ENCODE peak calls at places on chromosomes 1 and 21, in nine cellular contexts. I is tibial artery, R is RWPE1, T is fibroblast of lung, N is B cell, B is heart left ventricle, M is prostate gland, X is fibroblast of villous mesenchyme, L is lower lobe of right lung. Z is an unnamed sample.

GRCh38 chr1:17193222-17194132 is 11.5 kb upstream of the PADI1 start:
- DNase-seq in I (no peak), R (no peak), T (no peak), N (no peak), B (no peak), M (no peak), X (no peak), L (no peak), Z (no peak)

GRCh38 chr21:22231013-22231412 is 1232.8 kb downstream of the NCAM2 start:
- DNase-seq in I (no peak), R (no peak), T (no peak), N (no peak), B (no peak), M (no peak), X (no peak), L (no peak), Z (no peak)

GRCh38 chr1:30405081-30405480 is 318.3 kb downstream of the MATN1 start:
- DNase-seq in I (peak), R (no peak), T (no peak), N (no peak), B (no peak), M (no peak), X (no peak), L (no peak), Z (no peak)

GRCh38 chr1:17013598-17014320 is 2.0 kb upstream of the ATP13A2 start:
- DNase-seq in I (peak), R (no peak), T (peak), N (no peak), B (no peak), M (no peak), X (no peak), L (peak), Z (peak)

GRCh38 chr1:84122780-84123382 is 21.2 kb upstream of the PRKACB start:
- DNase-seq in I (no peak), R (peak), T (peak), N (no peak), B (peak), M (peak), X (peak), L (no peak), Z (no peak)

GRCh38 chr1:107674486-107674885 is 290.5 kb downstream of the VAV3 start:
- DNase-seq in I (no peak), R (no peak), T (no peak), N (no peak), B (no peak), M (no peak), X (no peak), L (no peak), Z (no peak)

GRCh38 chr21:26918318-26919065 is 48.4 kb downstream of the ADAMTS5 start:
- DNase-seq in I (no peak), R (no peak), T (peak), N (no peak), B (no peak), M (no peak), X (peak), L (no peak), Z (no peak)

GRCh38 chr1:221839321-221839720 is 97.4 kb upstream of the DUSP10 start:
- DNase-seq in I (no peak), R (no peak), T (no peak), N (no peak), B (no peak), M (no peak), X (no peak), L (no peak), Z (peak)

GRCh38 chr1:10456079-10456478 is 6.2 kb downstream of the CORT start:
- DNase-seq in I (no peak), R (no peak), T (no peak), N (no peak), B (no peak), M (no peak), X (no peak), L (no peak), Z (no peak)

GRCh38 chr1:232467073-232467760 is 162.7 kb downstream of the SIPA1L2 start:
- DNase-seq in I (no peak), R (no peak), T (no peak), N (no peak), B (no peak), M (no peak), X (no peak), L (no peak), Z (no peak)
- TF ChIP-seq CTCF in I (no peak), R (no peak), T (no peak), N (no peak), B (no peak), M (no peak), X (no peak), L (no peak), Z (no peak)

GRCh38 chr1:228363686-228364067 is 43.0 kb downstream of the TRIM11 start:
- DNase-seq in I (no peak), R (no peak), T (no peak), N (no peak), B (peak), M (no peak), X (no peak), L (peak), Z (no peak)

GRCh38 chr1:228364706-228365213 is 41.9 kb downstream of the TRIM11 start:
- DNase-seq in I (peak), R (no peak), T (no peak), N (no peak), B (peak), M (no peak), X (no peak), L (peak), Z (no peak)

GRCh38 chr1:228362884-228363450 is 43.7 kb downstream of the TRIM11 start:
- DNase-seq in I (no peak), R (no peak), T (no peak), N (no peak), B (no peak), M (no peak), X (no peak), L (peak), Z (no peak)

GRCh38 chr1:228365321-228366061 is 41.1 kb downstream of the TRIM11 start:
- DNase-seq in I (peak), R (no peak), T (no peak), N (no peak), B (peak), M (no peak), X (no peak), L (peak), Z (no peak)

GRCh38 chr1:228364068-228364705 is 42.4 kb downstream of the TRIM11 start:
- DNase-seq in I (peak), R (no peak), T (no peak), N (no peak), B (peak), M (no peak), X (no peak), L (peak), Z (no peak)
- TF ChIP-seq CTCF in I (no peak), R (no peak), T (no peak), N (no peak), B (no peak), M (no peak), X (no peak), L (no peak), Z (no peak)

GRCh38 chr1:213419369-213420030 is 368.5 kb downstream of the RPS6KC1 start:
- DNase-seq in I (no peak), R (no peak), T (no peak), N (no peak), B (no peak), M (no peak), X (no peak), L (no peak), Z (no peak)
- TF ChIP-seq CTCF in I (no peak), R (no peak), T (no peak), N (no peak), B (no peak), M (no peak), X (no peak), L (no peak), Z (no peak)

GRCh38 chr1:12760256-12760795 is 13.2 kb upstream of the PRAMEF12 start:
- DNase-seq in I (no peak), R (no peak), T (no peak), N (no peak), B (no peak), M (no peak), X (no peak), L (no peak), Z (no peak)
- TF ChIP-seq CTCF in I (no peak), R (no peak), T (no peak), N (no peak), B (no peak), M (no peak), X (peak), L (no peak), Z (no peak)

GRCh38 chr1:218390625-218391024 is 45.5 kb downstream of the TGFB2 start:
- DNase-seq in I (no peak), R (peak), T (peak), N (no peak), B (no peak), M (no peak), X (peak), L (no peak), Z (no peak)

GRCh38 chr1:218395916-218396315 is 50.8 kb downstream of the TGFB2 start:
- DNase-seq in I (no peak), R (no peak), T (peak), N (no peak), B (no peak), M (no peak), X (no peak), L (no peak), Z (no peak)

GRCh38 chr1:218394416-218394815 is 49.3 kb downstream of the TGFB2 start:
- DNase-seq in I (no peak), R (no peak), T (peak), N (no peak), B (no peak), M (no peak), X (no peak), L (no peak), Z (no peak)

GRCh38 chr1:218394989-218395388 is 49.9 kb downstream of the TGFB2 start:
- DNase-seq in I (no peak), R (no peak), T (no peak), N (no peak), B (no peak), M (no peak), X (no peak), L (no peak), Z (no peak)

GRCh38 chr1:218392717-218393116 is 47.6 kb downstream of the TGFB2 start:
- DNase-seq in I (no peak), R (no peak), T (no peak), N (no peak), B (no peak), M (no peak), X (no peak), L (no peak), Z (no peak)
- TF ChIP-seq CTCF in I (no peak), R (no peak), T (no peak), N (no peak), B (no peak), M (no peak), X (no peak), L (no peak), Z (no peak)

GRCh38 chr1:212559929-212560328 is 48.6 kb upstream of the ATF3 start:
- DNase-seq in I (no peak), R (no peak), T (no peak), N (no peak), B (no peak), M (no peak), X (no peak), L (no peak), Z (no peak)

GRCh38 chr1:212558665-212559480 is 49.7 kb upstream of the ATF3 start:
- DNase-seq in I (peak), R (peak), T (peak), N (peak), B (peak), M (peak), X (peak), L (peak), Z (peak)

GRCh38 chr1:212555426-212555825 is 53.1 kb upstream of the ATF3 start:
- DNase-seq in I (no peak), R (no peak), T (no peak), N (no peak), B (no peak), M (no peak), X (no peak), L (no peak), Z (no peak)

GRCh38 chr1:212556822-212557549 is 51.6 kb upstream of the ATF3 start:
- DNase-seq in I (no peak), R (no peak), T (no peak), N (no peak), B (no peak), M (no peak), X (no peak), L (no peak), Z (no peak)

DNA sequence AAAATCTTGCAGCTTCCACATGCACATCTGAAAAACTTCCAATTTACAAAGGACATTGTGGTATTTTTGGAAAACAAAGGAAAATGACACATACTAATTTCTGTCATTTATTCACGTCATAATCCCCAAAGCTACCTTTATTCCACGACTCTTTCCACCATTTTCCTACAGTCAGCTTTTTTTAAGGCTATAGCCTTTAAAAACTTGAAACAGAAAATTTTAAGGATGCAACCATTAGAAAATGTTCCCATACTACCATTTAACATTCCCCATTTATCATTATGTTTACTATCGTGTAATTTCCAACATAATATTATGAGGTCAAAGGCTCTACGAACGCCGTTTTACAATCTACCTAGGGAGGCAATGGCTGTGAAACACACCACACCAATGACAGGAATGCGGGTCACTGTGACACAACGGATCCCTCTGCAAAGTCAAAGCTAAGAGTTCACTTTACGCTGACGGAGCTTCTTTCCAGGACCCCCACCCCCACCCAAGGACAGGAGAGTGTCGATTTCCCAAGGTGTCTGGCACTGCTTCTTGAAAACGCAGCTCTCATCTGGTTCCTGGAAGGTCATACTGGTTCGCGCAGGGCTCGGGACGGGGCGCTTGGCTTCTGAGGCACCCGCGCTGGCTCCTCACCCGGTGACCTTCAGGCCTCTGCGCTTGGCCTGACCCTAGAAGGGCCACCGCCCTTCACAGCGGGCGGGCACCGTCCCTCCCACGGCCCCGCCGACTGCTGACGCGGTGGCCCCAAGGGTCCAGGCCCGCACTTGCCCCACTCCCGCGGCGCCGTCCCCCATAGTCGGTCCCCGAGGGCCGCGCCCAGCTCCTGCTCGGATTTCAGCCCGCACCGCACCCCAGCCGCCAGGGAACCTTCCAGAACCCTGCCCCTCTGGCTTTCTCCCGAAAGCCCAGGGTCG is 50.6 kb upstream of the ATF3 start:
- DNase-seq in I (peak), R (peak), T (peak), N (no peak), B (peak), M (peak), X (peak), L (peak), Z (no peak)
- TF ChIP-seq CTCF in I (peak), R (no peak), T (no peak), N (no peak), B (no peak), M (no peak), X (no peak), L (no peak), Z (no peak)

DNA sequence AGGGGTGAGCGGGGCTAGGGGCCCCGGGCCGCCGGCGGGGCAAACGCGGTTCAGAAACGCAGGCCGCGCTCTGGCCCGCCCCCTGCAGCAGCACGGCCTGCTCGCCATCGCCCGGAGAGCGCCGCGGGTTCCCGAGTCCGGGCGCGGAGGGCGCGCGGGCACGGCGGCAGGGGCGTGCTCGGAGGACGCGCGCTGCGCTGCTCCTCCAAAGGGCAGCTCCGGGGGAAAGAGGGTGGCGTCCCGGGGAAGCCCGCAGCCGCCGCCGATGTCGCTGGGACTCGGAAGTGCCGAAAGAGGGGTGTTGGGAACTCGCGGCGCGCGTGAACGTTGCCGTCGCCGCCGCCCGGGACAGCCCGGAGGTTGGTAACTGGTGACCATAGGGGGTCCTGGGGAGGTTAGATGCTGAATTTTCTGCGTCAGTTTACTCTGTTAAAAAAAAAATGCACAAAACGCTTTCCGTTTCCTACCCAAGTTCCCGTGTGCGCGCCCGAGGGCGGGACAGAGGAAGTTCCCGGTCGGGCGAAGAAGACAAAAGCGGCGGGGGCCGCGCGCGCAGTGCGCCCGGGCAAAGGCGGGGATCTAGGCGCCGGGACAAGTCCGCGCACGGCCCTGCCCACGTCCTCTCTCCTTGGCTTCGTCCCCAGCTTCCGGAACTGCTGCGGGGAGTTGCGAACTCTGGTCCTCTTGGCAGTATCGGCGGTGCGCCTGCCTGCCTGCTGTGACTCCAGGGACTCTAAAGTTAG is at the start of gene HHAT:
- DNase-seq in I (peak), R (peak), T (peak), N (peak), B (peak), M (peak), X (peak), L (peak), Z (peak)
- TF ChIP-seq CTCF in I (no peak), R (no peak), T (no peak), N (no peak), B (peak), M (no peak), X (no peak), L (peak), Z (no peak)

Z was measured in GM13976.